ENCODE peak calls at places on chromosomes 5 and 9, in nine cellular contexts. D is RCC 7860; Y is neural progenitor cell; H is HCEC 1CT; I is H9; A is pancreas; M is stimulated activated CD8-positive, alpha-beta memory T cell treated with anti-CD3 and anti-CD28 coated beads, Interleukin-7, amount 100 ng/mL, for 4 hours; Q is amygdala; S is fibroblast of lung. L is an unnamed sample.

GRCh38 chr5:119386945-119387344 is 31.1 kb downstream of the TNFAIP8 start:
- DNase-seq in D (peak), Y (no peak), H (no peak), I (no peak), A (no peak), M (no peak), Q (no peak), S (peak), L (no peak)

GRCh38 chr9:79123419-79123818 is 448.3 kb upstream of the TLE4 start:
- DNase-seq in D (no peak), Y (no peak), H (no peak), I (no peak), A (no peak), M (no peak), Q (no peak), S (peak), L (no peak)

GRCh38 chr9:137968235-137968634 is 90.7 kb downstream of the CACNA1B start:
- DNase-seq in D (no peak), Y (peak), H (no peak), I (peak), A (no peak), M (no peak), Q (no peak), S (no peak), L (no peak)

GRCh38 chr5:9766581-9766980 is 136.4 kb upstream of the TAS2R1 start:
- DNase-seq in D (peak), Y (no peak), H (peak), I (no peak), A (no peak), M (no peak), Q (no peak), S (no peak), L (peak)

GRCh38 chr5:87394407-87394806 is 18.3 kb downstream of the CCNH start:
- DNase-seq in D (peak), Y (no peak), H (peak), I (no peak), A (no peak), M (no peak), Q (no peak), S (peak), L (no peak)

GRCh38 chr9:98609646-98610045 is 99.1 kb downstream of the GABBR2 start:
- DNase-seq in D (no peak), Y (no peak), H (no peak), I (no peak), A (no peak), M (no peak), Q (no peak), S (no peak), L (no peak)

GRCh38 chr5:135205616-135206349 is 171.8 kb upstream of the PITX1 start:
- DNase-seq in D (no peak), Y (no peak), H (peak), I (no peak), A (no peak), M (no peak), Q (no peak), S (peak), L (no peak)

GRCh38 chr5:179913461-179913860 is 5.8 kb upstream of the TBC1D9B start:
- DNase-seq in D (no peak), Y (no peak), H (no peak), I (no peak), A (no peak), M (no peak), Q (no peak), S (no peak), L (no peak)

GRCh38 chr5:50738864-50739263 is 72.4 kb downstream of the PARP8 start:
- DNase-seq in D (no peak), Y (peak), H (no peak), I (no peak), A (no peak), M (no peak), Q (no peak), S (no peak), L (no peak)

GRCh38 chr9:89494199-89494598 is 3.7 kb downstream of the SEMA4D start:
- DNase-seq in D (no peak), Y (no peak), H (no peak), I (no peak), A (no peak), M (no peak), Q (no peak), S (no peak), L (no peak)

GRCh38 chr9:35905912-35906679 is at the start of gene HRCT1:
- DNase-seq in D (peak), Y (no peak), H (peak), I (no peak), A (peak), M (no peak), Q (no peak), S (peak), L (peak)

GRCh38 chr9:70618784-70619183 is 204.3 kb upstream of the KLF9 start:
- DNase-seq in D (no peak), Y (no peak), H (no peak), I (no peak), A (no peak), M (no peak), Q (no peak), S (peak), L (peak)

GRCh38 chr5:69497006-69497520 is 4.5 kb downstream of the OCLN start:
- DNase-seq in D (no peak), Y (no peak), H (no peak), I (no peak), A (no peak), M (no peak), Q (no peak), S (peak), L (no peak)

GRCh38 chr5:127550652-127551409 is 33.4 kb downstream of the PRRC1 start:
- DNase-seq in D (no peak), Y (no peak), H (no peak), I (no peak), A (no peak), M (no peak), Q (no peak), S (no peak), L (no peak)

GRCh38 chr9:14769235-14769580 is 46.7 kb upstream of the CER1 start:
- DNase-seq in D (no peak), Y (peak), H (no peak), I (no peak), A (no peak), M (no peak), Q (no peak), S (peak), L (no peak)

GRCh38 chr5:112995764-112996618 is 19.4 kb downstream of the DCP2 start:
- DNase-seq in D (peak), Y (peak), H (peak), I (peak), A (no peak), M (peak), Q (peak), S (peak), L (peak)

GRCh38 chr5:79062431-79062830 is 7.0 kb downstream of the DMGDH start:
- DNase-seq in D (no peak), Y (no peak), H (no peak), I (no peak), A (no peak), M (no peak), Q (no peak), S (no peak), L (no peak)

GRCh38 chr5:81971086-81971693 is 633 bp upstream of the ATG10 start:
- DNase-seq in D (no peak), Y (peak), H (peak), I (no peak), A (no peak), M (no peak), Q (no peak), S (peak), L (peak)

GRCh38 chr5:113235884-113236283 is 198.9 kb downstream of the TSSK1B start:
- DNase-seq in D (peak), Y (no peak), H (no peak), I (no peak), A (no peak), M (no peak), Q (no peak), S (no peak), L (no peak)

GRCh38 chr5:14503681-14504331 is 77.8 kb upstream of the OTULINL start:
- DNase-seq in D (no peak), Y (no peak), H (no peak), I (no peak), A (peak), M (no peak), Q (no peak), S (no peak), L (no peak)

GRCh38 chr5:100970646-100971045 is 67.6 kb upstream of the ST8SIA4 start:
- DNase-seq in D (no peak), Y (peak), H (no peak), I (no peak), A (no peak), M (no peak), Q (no peak), S (no peak), L (no peak)

GRCh38 chr5:82513739-82514138 is 235.6 kb upstream of the RPS23 start:
- DNase-seq in D (no peak), Y (peak), H (no peak), I (peak), A (no peak), M (no peak), Q (no peak), S (no peak), L (no peak)

L was measured in AG08396.